ENCODE peak calls at places on chromosomes 5 and 9, in five cellular contexts. M, H, P, L and Q are unnamed samples.

GRCh38 chr9:118761016-118761790 is 608.0 kb downstream of the BRINP1 start:
- DNase-seq in M (no peak), H (no peak), P (no peak), L (no peak), Q (no peak)

GRCh38 chr5:142548739-142549275 is 137.1 kb downstream of the FGF1 start:
- DNase-seq in M (no peak), H (peak; percentile 69), P (peak; percentile 96), L (no peak), Q (peak; percentile 45)

GRCh38 chr5:137619191-137619870 is 116.6 kb downstream of the KLHL3 start:
- DNase-seq in M (no peak), H (peak; percentile 45), P (no peak), L (no peak), Q (peak; percentile 33)

GRCh38 chr5:143345671-143346440 is 57.6 kb downstream of the NR3C1 start:
- DNase-seq in M (no peak), H (no peak), P (no peak), L (no peak), Q (no peak)

GRCh38 chr5:134462047-134462575 is 50.4 kb upstream of the CDKN2AIPNL start:
- DNase-seq in M (no peak), H (no peak), P (no peak), L (no peak), Q (no peak)

GRCh38 chr9:75950983-75951382 is 60.5 kb downstream of the PCSK5 start:
- DNase-seq in M (no peak), H (no peak), P (no peak), L (no peak), Q (no peak)

GRCh38 chr5:44875661-44876250 is 67.0 kb downstream of the MRPS30 start:
- DNase-seq in M (no peak), H (peak; percentile 29), P (peak; percentile 7), L (no peak), Q (no peak)

GRCh38 chr9:26603637-26604036 is 289.0 kb downstream of the CAAP1 start:
- DNase-seq in M (no peak), H (no peak), P (peak; percentile 19), L (no peak), Q (no peak)

GRCh38 chr5:130436430-130436829 is 532.2 kb downstream of the CHSY3 start:
- DNase-seq in M (no peak), H (no peak), P (no peak), L (no peak), Q (no peak)

GRCh38 chr9:115717711-115718173 is 435.8 kb upstream of the PAPPA start:
- DNase-seq in M (no peak), H (no peak), P (no peak), L (no peak), Q (no peak)

GRCh38 chr5:141882594-141883183 is 4.5 kb upstream of the PCDH1 start:
- DNase-seq in M (no peak), H (peak; percentile 76), P (peak; percentile 84), L (no peak), Q (no peak)

GRCh38 chr9:16426716-16427115 is 443.8 kb downstream of the BNC2 start:
- DNase-seq in M (no peak), H (no peak), P (no peak), L (no peak), Q (no peak)

GRCh38 chr9:93675336-93676150 is 99.2 kb downstream of the PHF2 start:
- DNase-seq in M (no peak), H (peak; percentile 8), P (no peak), L (no peak), Q (no peak)

GRCh38 chr9:91197232-91198181 is 164.2 kb downstream of the AUH start:
- DNase-seq in M (no peak), H (peak; percentile 75), P (peak; percentile 19), L (no peak), Q (no peak)

GRCh38 chr5:134029156-134029555 is 24.4 kb upstream of the VDAC1 start:
- DNase-seq in M (no peak), H (no peak), P (no peak), L (no peak), Q (no peak)

GRCh38 chr5:149427374-149427773 is 48.3 kb upstream of the IL17B start:
- DNase-seq in M (no peak), H (no peak), P (no peak), L (no peak), Q (no peak)

GRCh38 chr9:126327016-126327749 is 554 bp downstream of the MVB12B start:
- DNase-seq in M (peak; percentile 26), H (no peak), P (peak; percentile 50), L (peak; percentile 9), Q (peak; percentile 72)

GRCh38 chr5:138698713-138699112 is 54.5 kb upstream of the CTNNA1 start:
- DNase-seq in M (no peak), H (no peak), P (no peak), L (no peak), Q (no peak)

GRCh38 chr5:175215906-175216305 is 228.1 kb downstream of the DRD1 start:
- DNase-seq in M (no peak), H (no peak), P (no peak), L (no peak), Q (no peak)

GRCh38 chr5:36880761-36881160 is 4.2 kb downstream of the NIPBL start:
- DNase-seq in M (no peak), H (no peak), P (no peak), L (no peak), Q (no peak)

GRCh38 chr5:80569961-80570786 is at the start of gene ANKRD34B:
- DNase-seq in M (no peak), H (no peak), P (peak; percentile 89), L (no peak), Q (no peak)